ENCODE peak calls at places on chromosomes 13 and 19, in seven cellular contexts. Z, S, T, E, W, C and O are unnamed samples. For H3K9me3 and H3K4me1, the result is how much of the 10 kb centered on the place peaks cover.

GRCh38 chr19:1259206-1259872 is 9.8 kb upstream of the CIRBP start:
- DNase-seq in Z (no peak), S (peak), T (peak), E (peak), W (no peak), C (no peak), O (peak)

GRCh38 chr13:28411859-28412353 is 83.0 kb downstream of the FLT1 start:
- DNase-seq in Z (no peak), S (no peak), T (peak), E (no peak), W (no peak), C (no peak), O (no peak)

GRCh38 chr13:32019612-32020233 is 11.9 kb upstream of the FRY start:
- DNase-seq in Z (no peak), S (peak), T (peak), E (peak), W (no peak), C (peak), O (no peak)

GRCh38 chr19:6739884-6740588 is 556 bp downstream of the TRIP10 start:
- DNase-seq in Z (no peak), S (peak), T (peak), E (peak), W (no peak), C (no peak), O (no peak)

GRCh38 chr13:42893346-42893745 is 98.7 kb downstream of the EPSTI1 start:
- DNase-seq in Z (no peak), S (no peak), T (peak), E (no peak), W (no peak), C (no peak), O (no peak)

GRCh38 chr13:76972430-76972829 is 19.5 kb upstream of the CLN5 start:
- DNase-seq in Z (no peak), S (no peak), T (no peak), E (no peak), W (no peak), C (no peak), O (no peak)

GRCh38 chr19:3398114-3398899 is 31.9 kb downstream of the NFIC start:
- DNase-seq in Z (peak), S (peak), T (peak), E (peak), W (no peak), C (peak), O (peak)

GRCh38 chr19:35885225-35885624 is 15.1 kb downstream of the NFKBID start:
- DNase-seq in Z (no peak), S (no peak), T (no peak), E (no peak), W (no peak), C (no peak), O (no peak)

GRCh38 chr19:50311723-50312635 is 17.2 kb downstream of the KCNC3 start:
- DNase-seq in Z (no peak), S (no peak), T (no peak), E (no peak), W (no peak), C (no peak), O (no peak)

GRCh38 chr13:102726430-102726829 is 31.6 kb upstream of the METTL21C start:
- DNase-seq in Z (no peak), S (no peak), T (no peak), E (no peak), W (no peak), C (no peak), O (no peak)

GRCh38 chr13:87680298-87680697 is 9.1 kb downstream of the SLITRK5 start:
- DNase-seq in Z (no peak), S (no peak), T (peak), E (no peak), W (no peak), C (no peak), O (no peak)

GRCh38 chr13:27374126-27374613 is 50.2 kb upstream of the GTF3A start:
- DNase-seq in Z (no peak), S (no peak), T (no peak), E (no peak), W (no peak), C (no peak), O (no peak)
- H3K9me3 ChIP-seq in Z (under half), S (under half), T (under half), E (under half), W (under half), C (under half), O (under half)

GRCh38 chr19:10421240-10421948 is 1.1 kb downstream of the PDE4A start:
- DNase-seq in Z (no peak), S (no peak), T (no peak), E (no peak), W (no peak), C (no peak), O (no peak)
- H3K4me1 ChIP-seq in Z (under half), S (half or more), T (under half), E (under half), W (under half), C (half or more), O (under half)

GRCh38 chr19:37243206-37243632 is 25.2 kb downstream of the ZNF383 start:
- DNase-seq in Z (no peak), S (no peak), T (no peak), E (no peak), W (no peak), C (no peak), O (no peak)
- H3K9me3 ChIP-seq in Z (half or more), S (half or more), T (under half), E (half or more), W (half or more), C (under half), O (half or more)

GRCh38 chr19:14612657-14613056 is 29.8 kb downstream of the CLEC17A start:
- DNase-seq in Z (no peak), S (no peak), T (no peak), E (no peak), W (no peak), C (no peak), O (no peak)
- H3K4me1 ChIP-seq in Z (under half), S (under half), T (under half), E (under half), W (under half), C (under half), O (under half)